ENCODE peak calls at places on chromosome 9, in four cellular contexts. One of them, this sample, is unnamed.

GRCh38 chr9:75855509-75855908 is 35.0 kb upstream of the PCSK5 start:
- DNase-seq in H1: no peak
- DNase-seq in HCT116: peak; percentile 18
- DNase-seq in HepG2: peak; percentile 13
- DNase-seq in this sample: peak; percentile 1

GRCh38 chr9:34557421-34558321 is 31.9 kb downstream of the CNTFR start:
- DNase-seq in H1: no peak
- DNase-seq in HCT116: no peak
- DNase-seq in HepG2: no peak
- DNase-seq in this sample: no peak

GRCh38 chr9:130698514-130698913 is 4.9 kb downstream of the EXOSC2 start:
- DNase-seq in H1: no peak
- DNase-seq in HCT116: no peak
- DNase-seq in HepG2: peak; percentile 65
- DNase-seq in this sample: no peak

GRCh38 chr9:27183701-27184100 is 74.7 kb downstream of the TEK start:
- DNase-seq in H1: no peak
- DNase-seq in HCT116: no peak
- DNase-seq in HepG2: no peak
- DNase-seq in this sample: no peak

GRCh38 chr9:128389395-128390149 is 18.4 kb downstream of the URM1 start:
- DNase-seq in H1: no peak
- DNase-seq in HCT116: no peak
- DNase-seq in HepG2: no peak
- DNase-seq in this sample: no peak

GRCh38 chr9:86601697-86602096 is 247.5 kb upstream of the TUT7 start:
- DNase-seq in H1: no peak
- DNase-seq in HCT116: no peak
- DNase-seq in HepG2: no peak
- DNase-seq in this sample: no peak

GRCh38 chr9:35910613-35911488 is 1.6 kb downstream of the SPAAR start:
- DNase-seq in H1: no peak
- DNase-seq in HCT116: peak; percentile 66
- DNase-seq in HepG2: peak; percentile 58
- DNase-seq in this sample: peak; percentile 32

GRCh38 chr9:33167949-33168535 is 906 bp upstream of the B4GALT1 start:
- DNase-seq in H1: no peak
- DNase-seq in HCT116: no peak
- DNase-seq in HepG2: no peak
- DNase-seq in this sample: peak; percentile 32

GRCh38 chr9:110029422-110029814 is 178.5 kb downstream of the C9orf152 start:
- DNase-seq in H1: no peak
- DNase-seq in HCT116: no peak
- DNase-seq in HepG2: peak; percentile 82
- DNase-seq in this sample: no peak

GRCh38 chr9:20701058-20701457 is 17.0 kb downstream of the FOCAD start:
- DNase-seq in H1: no peak
- DNase-seq in HCT116: no peak
- DNase-seq in HepG2: no peak
- DNase-seq in this sample: no peak
- TF ChIP-seq SRF in H1: no peak
- TF ChIP-seq SRF in HCT116: no peak
- TF ChIP-seq SRF in HepG2: no peak
- TF ChIP-seq SRF in this sample: no peak

GRCh38 chr9:119156354-119156753 is 212.9 kb downstream of the BRINP1 start:
- DNase-seq in H1: no peak
- DNase-seq in HCT116: no peak
- DNase-seq in HepG2: no peak
- DNase-seq in this sample: no peak

GRCh38 chr9:119157196-119157595 is 212.0 kb downstream of the BRINP1 start:
- DNase-seq in H1: no peak
- DNase-seq in HCT116: no peak
- DNase-seq in HepG2: no peak
- DNase-seq in this sample: no peak

GRCh38 chr9:119164716-119165115 is 204.5 kb downstream of the BRINP1 start:
- DNase-seq in H1: no peak
- DNase-seq in HCT116: no peak
- DNase-seq in HepG2: no peak
- DNase-seq in this sample: no peak

GRCh38 chr9:119159386-119159785 is 209.8 kb downstream of the BRINP1 start:
- DNase-seq in H1: no peak
- DNase-seq in HCT116: no peak
- DNase-seq in HepG2: no peak
- DNase-seq in this sample: no peak

DNA sequence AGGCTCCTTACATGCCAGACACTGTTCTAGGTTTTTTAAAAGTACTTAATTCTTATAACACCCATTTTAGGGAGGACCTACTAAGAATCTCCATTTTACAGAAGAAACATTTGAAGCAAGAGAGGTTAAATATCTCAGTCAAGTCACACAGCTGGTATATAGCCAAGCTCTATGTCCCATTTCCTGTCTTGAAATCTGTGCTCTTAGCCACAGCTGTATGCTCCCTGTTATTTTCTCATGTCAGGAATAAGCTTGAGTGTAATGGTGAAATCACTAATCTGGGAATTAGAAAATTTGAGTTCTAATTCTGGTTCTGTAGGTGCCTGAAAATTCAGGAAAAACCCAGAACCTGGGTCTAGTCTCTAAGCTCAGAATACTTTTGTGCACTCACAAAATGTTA is 208.7 kb downstream of the BRINP1 start:
- DNase-seq in H1: no peak
- DNase-seq in HCT116: no peak
- DNase-seq in HepG2: no peak
- DNase-seq in this sample: no peak
- TF ChIP-seq SRF in H1: no peak
- TF ChIP-seq SRF in HCT116: no peak
- TF ChIP-seq SRF in HepG2: no peak
- TF ChIP-seq SRF in this sample: no peak

DNA sequence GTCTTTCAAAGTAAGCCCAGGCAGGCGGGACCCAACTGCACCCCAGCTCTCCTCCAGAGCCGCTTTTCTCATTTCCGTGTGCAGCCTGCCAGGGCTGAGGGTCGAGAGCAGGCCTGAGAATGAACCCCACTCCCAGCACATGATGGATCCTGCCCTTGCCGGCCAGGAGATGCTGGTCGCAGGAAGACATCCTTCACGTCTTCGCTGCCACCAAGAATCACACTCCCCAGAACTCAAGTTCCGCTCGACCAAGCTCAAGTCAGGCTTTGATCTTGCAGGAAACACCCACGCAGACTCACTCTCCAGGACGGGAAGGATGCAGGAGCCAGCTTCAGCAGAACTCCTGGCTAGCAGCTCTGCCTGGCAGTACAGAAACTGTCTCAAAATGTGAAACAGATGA is 102.5 kb downstream of the ROR2 start:
- DNase-seq in H1: no peak
- DNase-seq in HCT116: no peak
- DNase-seq in HepG2: no peak
- DNase-seq in this sample: no peak
- TF ChIP-seq SRF in H1: no peak
- TF ChIP-seq SRF in HCT116: no peak
- TF ChIP-seq SRF in HepG2: no peak
- TF ChIP-seq SRF in this sample: no peak

DNA sequence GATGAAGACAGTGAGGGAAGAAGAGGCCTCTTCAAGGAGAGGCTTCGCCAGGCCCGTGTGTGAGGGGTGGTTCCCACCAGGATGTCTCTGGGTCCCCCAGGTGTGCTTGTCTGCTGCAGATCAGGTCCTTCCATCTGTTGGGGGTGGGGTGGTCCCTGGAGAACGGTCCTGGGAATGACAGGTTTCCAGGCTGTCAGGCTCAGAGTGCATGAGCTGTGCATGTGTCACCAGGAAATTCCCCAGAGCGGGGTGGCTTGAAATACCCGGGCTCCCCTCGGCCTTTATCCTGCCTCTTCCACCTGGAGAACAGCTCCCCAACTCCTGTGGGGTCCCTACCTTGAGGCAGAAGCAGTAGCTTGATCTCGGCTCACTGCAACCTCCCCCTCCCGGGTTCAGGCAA is 118.8 kb downstream of the GAPVD1 start:
- DNase-seq in H1: no peak
- DNase-seq in HCT116: no peak
- DNase-seq in HepG2: no peak
- DNase-seq in this sample: no peak
- TF ChIP-seq SRF in H1: no peak
- TF ChIP-seq SRF in HCT116: no peak
- TF ChIP-seq SRF in HepG2: no peak
- TF ChIP-seq SRF in this sample: no peak

GRCh38 chr9:82668724-82669324 is 394.1 kb downstream of the RASEF start:
- DNase-seq in H1: no peak
- DNase-seq in HCT116: no peak
- DNase-seq in HepG2: no peak
- DNase-seq in this sample: no peak
- TF ChIP-seq SRF in H1: no peak
- TF ChIP-seq SRF in HCT116: no peak
- TF ChIP-seq SRF in HepG2: no peak
- TF ChIP-seq SRF in this sample: no peak

This sample was measured in K562.